ENCODE peak calls at places on chromosomes 1 and 21, in five cellular contexts. R is endothelial cell of umbilical vein, A is stomach, M is esophagus squamous epithelium, C is right lobe of liver. L is an unnamed sample.
A peak's percentile ranks its signal among the peaks of the same experiment; 100 is the strongest.

GRCh38 chr1:158180741-158181576 is at the start of gene CD1D:
- DNase-seq in R (no peak), A (no peak), M (no peak), C (peak; percentile 82), L (peak; percentile 38)

GRCh38 chr1:11013160-11013531 is 692 bp downstream of the TARDBP start:
- DNase-seq in R (no peak), A (no peak), M (no peak), C (no peak), L (no peak)

GRCh38 chr1:178538192-178538916 is 25.4 kb downstream of the TEX35 start:
- DNase-seq in R (no peak), A (no peak), M (no peak), C (no peak), L (no peak)

GRCh38 chr1:32538887-32539583 is at the start of gene ZBTB8A:
- DNase-seq in R (peak; percentile 79), A (peak; percentile 50), M (no peak), C (peak; percentile 56), L (peak; percentile 64)

GRCh38 chr21:25701529-25701928 is 33.2 kb downstream of the ATP5PF start:
- DNase-seq in R (no peak), A (no peak), M (no peak), C (no peak), L (no peak)

GRCh38 chr1:184225501-184226487 is 161.0 kb upstream of the C1orf21 start:
- DNase-seq in R (no peak), A (no peak), M (no peak), C (no peak), L (no peak)

GRCh38 chr21:42437786-42438185 is 34.1 kb downstream of the UBASH3A start:
- DNase-seq in R (no peak), A (no peak), M (no peak), C (no peak), L (no peak)

GRCh38 chr1:9629445-9630201 is 21.9 kb upstream of the PIK3CD start:
- DNase-seq in R (no peak), A (peak; percentile 46), M (peak; percentile 45), C (peak; percentile 81), L (peak; percentile 67)

GRCh38 chr1:115867216-115867615 is 26.3 kb upstream of the NHLH2 start:
- DNase-seq in R (no peak), A (no peak), M (no peak), C (no peak), L (no peak)

GRCh38 chr1:84700065-84700464 is 9.8 kb upstream of the SSX2IP start:
- DNase-seq in R (no peak), A (no peak), M (no peak), C (no peak), L (no peak)

GRCh38 chr1:176416777-176417176 is 46.2 kb upstream of the PAPPA2 start:
- DNase-seq in R (no peak), A (no peak), M (no peak), C (no peak), L (no peak)

GRCh38 chr1:45802343-45803298 is 791 bp upstream of the MAST2 start:
- DNase-seq in R (peak; percentile 89), A (peak; percentile 59), M (peak; percentile 16), C (no peak), L (peak; percentile 67)

GRCh38 chr1:53242381-53242780 is 4.1 kb upstream of the MAGOH start:
- DNase-seq in R (no peak), A (no peak), M (no peak), C (no peak), L (no peak)

GRCh38 chr1:43558346-43558841 is 27.7 kb downstream of the PTPRF start:
- DNase-seq in R (no peak), A (no peak), M (no peak), C (no peak), L (peak; percentile 62)

GRCh38 chr1:234933475-234933874 is 195.2 kb downstream of the TOMM20 start:
- DNase-seq in R (peak; percentile 69), A (peak; percentile 61), M (no peak), C (peak; percentile 86), L (no peak)

GRCh38 chr1:121522061-121522759 is 337.4 kb downstream of the SRGAP2C start:
- DNase-seq in R (no peak), A (peak; percentile 81), M (no peak), C (peak; percentile 69), L (no peak)

GRCh38 chr1:94237291-94238226 is at the start of gene ARHGAP29:
- DNase-seq in R (peak; percentile 86), A (peak; percentile 88), M (no peak), C (peak; percentile 93), L (peak; percentile 83)

GRCh38 chr1:64983110-64983509 is 16.8 kb upstream of the JAK1 start:
- DNase-seq in R (no peak), A (no peak), M (no peak), C (no peak), L (no peak)

GRCh38 chr1:153357853-153358690 is at the start of gene S100A9:
- DNase-seq in R (no peak), A (no peak), M (no peak), C (no peak), L (no peak)

GRCh38 chr1:19049128-19049768 is 92.8 kb upstream of the IFFO2 start:
- DNase-seq in R (no peak), A (no peak), M (no peak), C (peak; percentile 40), L (no peak)

GRCh38 chr1:58524353-58524945 is 22.1 kb downstream of the OMA1 start:
- DNase-seq in R (no peak), A (no peak), M (no peak), C (no peak), L (no peak)

GRCh38 chr1:205199090-205199930 is 12.2 kb downstream of the DSTYK start:
- DNase-seq in R (no peak), A (no peak), M (no peak), C (no peak), L (no peak)

GRCh38 chr1:194309697-194310096 is 1123.3 kb upstream of the B3GALT2 start:
- DNase-seq in R (no peak), A (no peak), M (no peak), C (no peak), L (no peak)

GRCh38 chr1:202270871-202271326 is 70.8 kb downstream of the UBE2T start:
- DNase-seq in R (no peak), A (peak; percentile 7), M (no peak), C (no peak), L (no peak)

GRCh38 chr1:87176514-87176913 is 152.2 kb upstream of the LMO4 start:
- DNase-seq in R (no peak), A (no peak), M (no peak), C (no peak), L (no peak)

GRCh38 chr1:108661030-108661609 is at the start of gene HENMT1:
- DNase-seq in R (peak; percentile 85), A (peak; percentile 57), M (no peak), C (peak; percentile 73), L (peak; percentile 66)

GRCh38 chr1:109806733-109807397 is 43.1 kb upstream of the EPS8L3 start:
- DNase-seq in R (no peak), A (peak; percentile 21), M (no peak), C (peak; percentile 41), L (no peak)

GRCh38 chr1:202852163-202852904 is 36.6 kb downstream of the RABIF start:
- DNase-seq in R (peak; percentile 70), A (peak; percentile 63), M (no peak), C (no peak), L (peak; percentile 35)

GRCh38 chr1:161185282-161185682 is 8.0 kb upstream of the B4GALT3 start:
- DNase-seq in R (peak; percentile 99), A (peak; percentile 58), M (peak; percentile 32), C (peak; percentile 69), L (peak; percentile 83)

GRCh38 chr21:46181436-46181835 is 2.8 kb downstream of the SPATC1L start:
- DNase-seq in R (no peak), A (no peak), M (no peak), C (no peak), L (no peak)

GRCh38 chr1:64624446-64624766 is 120.5 kb upstream of the RAVER2 start:
- DNase-seq in R (peak; percentile 46), A (no peak), M (no peak), C (no peak), L (no peak)

GRCh38 chr1:234709473-234710279 is 99.7 kb upstream of the IRF2BP2 start:
- DNase-seq in R (no peak), A (no peak), M (no peak), C (no peak), L (peak; percentile 51)

GRCh38 chr1:28663871-28664470 is 4.6 kb upstream of the GMEB1 start:
- DNase-seq in R (no peak), A (no peak), M (no peak), C (no peak), L (no peak)

GRCh38 chr1:33094971-33095604 is 14.1 kb downstream of the AZIN2 start:
- DNase-seq in R (peak; percentile 76), A (peak; percentile 70), M (no peak), C (no peak), L (peak; percentile 70)

GRCh38 chr1:37392051-37392450 is 82.3 kb upstream of the ZC3H12A start:
- DNase-seq in R (no peak), A (no peak), M (no peak), C (no peak), L (no peak)

GRCh38 chr1:37393585-37394120 is 80.7 kb upstream of the ZC3H12A start:
- DNase-seq in R (no peak), A (no peak), M (no peak), C (no peak), L (no peak)

GRCh38 chr1:37393173-37393572 is 81.2 kb upstream of the ZC3H12A start:
- DNase-seq in R (no peak), A (no peak), M (no peak), C (no peak), L (no peak)

GRCh38 chr1:37389327-37389726 is 85.1 kb upstream of the ZC3H12A start:
- DNase-seq in R (no peak), A (no peak), M (no peak), C (no peak), L (no peak)

GRCh38 chr1:37391181-37391949 is 83.0 kb upstream of the ZC3H12A start:
- DNase-seq in R (no peak), A (no peak), M (no peak), C (no peak), L (no peak)
- TF ChIP-seq CTCF in R (no peak), A (no peak), M (no peak), C (no peak), L (no peak)

GRCh38 chr1:193058529-193059281 is 455 bp downstream of the UCHL5 start:
- DNase-seq in R (peak; percentile 58), A (peak; percentile 44), M (no peak), C (peak; percentile 59), L (peak; percentile 54)
- TF ChIP-seq POLR2A in R (peak; percentile 58), A (no peak), M (no peak), C (no peak), L (no peak)

GRCh38 chr1:78743626-78744025 is 94.0 kb downstream of the IFI44 start:
- DNase-seq in R (no peak), A (no peak), M (no peak), C (no peak), L (no peak)
- TF ChIP-seq CTCF in R (no peak), A (no peak), M (no peak), C (no peak), L (no peak)

GRCh38 chr1:245290836-245291235 is 136.1 kb downstream of the KIF26B start:
- DNase-seq in R (no peak), A (no peak), M (no peak), C (no peak), L (no peak)

GRCh38 chr1:245288796-245289195 is 134.0 kb downstream of the KIF26B start:
- DNase-seq in R (no peak), A (no peak), M (no peak), C (no peak), L (no peak)

GRCh38 chr1:245283001-245283400 is 128.2 kb downstream of the KIF26B start:
- DNase-seq in R (no peak), A (no peak), M (no peak), C (no peak), L (no peak)

GRCh38 chr1:245279346-245279745 is 124.6 kb downstream of the KIF26B start:
- DNase-seq in R (no peak), A (no peak), M (no peak), C (no peak), L (no peak)

GRCh38 chr1:245285168-245285567 is 130.4 kb downstream of the KIF26B start:
- DNase-seq in R (no peak), A (no peak), M (no peak), C (no peak), L (no peak)
- TF ChIP-seq POLR2A in R (no peak), A (no peak), M (no peak), C (no peak), L (no peak)